ENCODE peak calls at places on chromosomes 13 and 19, in ten cellular contexts. Y is lower leg skin; E is CD8-positive, alpha-beta T cell; J is AG04450; M is HCT116; A is fibroblast of lung; B is heart left ventricle; U is CD8-positive, alpha-beta memory T cell; V is Peyer's patch; R is CD4-positive, alpha-beta memory T cell. S is an unnamed sample.

GRCh38 chr13:63308585-63308984 is 1892.9 kb upstream of the PCDH20 start:
- DNase-seq in Y (no peak), E (no peak), J (no peak), M (no peak), A (no peak), B (no peak), U (no peak), V (no peak), R (no peak), S (no peak)

GRCh38 chr13:57629391-57629804 is 2.1 kb upstream of the PCDH17 start:
- DNase-seq in Y (no peak), E (no peak), J (no peak), M (no peak), A (peak), B (peak), U (no peak), V (no peak), R (no peak), S (no peak)

GRCh38 chr19:44845286-44845611 is 848 bp upstream of the NECTIN2 start:
- DNase-seq in Y (peak), E (no peak), J (no peak), M (no peak), A (no peak), B (no peak), U (no peak), V (no peak), R (no peak), S (no peak)

GRCh38 chr19:6047741-6048231 is 62.5 kb downstream of the RFX2 start:
- DNase-seq in Y (no peak), E (no peak), J (no peak), M (peak), A (peak), B (no peak), U (no peak), V (peak), R (no peak), S (peak)

GRCh38 chr19:677201-677600 is 1.0 kb downstream of the FSTL3 start:
- DNase-seq in Y (no peak), E (no peak), J (peak), M (no peak), A (peak), B (peak), U (no peak), V (peak), R (peak), S (peak)

GRCh38 chr19:18204394-18205179 is 745 bp upstream of the RAB3A start:
- DNase-seq in Y (peak), E (no peak), J (no peak), M (no peak), A (no peak), B (no peak), U (no peak), V (peak), R (peak), S (no peak)

GRCh38 chr13:98103942-98104880 is 38.7 kb upstream of the FARP1 start:
- DNase-seq in Y (no peak), E (no peak), J (no peak), M (no peak), A (peak), B (no peak), U (no peak), V (no peak), R (no peak), S (no peak)

GRCh38 chr13:113970810-113971470 is 2.9 kb downstream of the C13orf46 start:
- DNase-seq in Y (peak), E (no peak), J (peak), M (no peak), A (peak), B (peak), U (peak), V (peak), R (no peak), S (no peak)

GRCh38 chr19:31947436-31947835 is 398.0 kb upstream of the ZNF507 start:
- DNase-seq in Y (no peak), E (no peak), J (no peak), M (no peak), A (no peak), B (no peak), U (no peak), V (no peak), R (no peak), S (no peak)

GRCh38 chr19:6172074-6172863 is 36.8 kb downstream of the ACSBG2 start:
- DNase-seq in Y (no peak), E (no peak), J (no peak), M (no peak), A (no peak), B (no peak), U (no peak), V (no peak), R (no peak), S (no peak)

GRCh38 chr13:111903143-111903542 is 163.8 kb upstream of the SOX1 start:
- DNase-seq in Y (no peak), E (no peak), J (no peak), M (no peak), A (no peak), B (no peak), U (no peak), V (no peak), R (no peak), S (no peak)

GRCh38 chr13:94020833-94021232 is 458.6 kb downstream of the DCT start:
- DNase-seq in Y (no peak), E (no peak), J (no peak), M (no peak), A (peak), B (no peak), U (no peak), V (no peak), R (no peak), S (no peak)

GRCh38 chr13:23919006-23919405 is 21.7 kb upstream of the C1QTNF9B start:
- DNase-seq in Y (no peak), E (no peak), J (no peak), M (no peak), A (no peak), B (no peak), U (no peak), V (no peak), R (no peak), S (no peak)

GRCh38 chr13:50156722-50157121 is 141.5 kb downstream of the KCNRG start:
- DNase-seq in Y (no peak), E (no peak), J (no peak), M (no peak), A (no peak), B (no peak), U (no peak), V (no peak), R (no peak), S (no peak)
- H3K4me3 ChIP-seq in Y (no peak), E (no peak), J (no peak), M (no peak), A (no peak), B (no peak), U (no peak), V (no peak), R (no peak), S (no peak)

DNA sequence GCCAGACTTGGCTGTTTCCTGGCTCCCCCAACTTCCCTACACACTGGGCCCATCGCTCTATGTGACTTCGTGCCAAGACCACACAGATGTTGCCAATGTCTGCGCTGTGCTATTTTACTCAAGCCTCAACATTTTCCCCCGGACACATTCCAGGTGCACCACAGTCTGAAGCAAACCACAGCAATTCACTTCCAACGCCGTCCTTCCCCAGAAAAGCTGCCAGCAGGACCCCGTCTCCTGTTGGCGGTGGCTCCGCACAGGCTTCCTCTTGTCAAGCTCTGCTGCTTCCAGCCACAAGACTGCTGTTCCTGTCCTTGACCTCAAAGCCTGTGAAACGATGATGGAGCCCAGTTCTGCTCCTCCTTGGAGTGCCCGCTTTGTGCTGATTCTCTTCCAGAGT is 100.7 kb downstream of the CRYL1 start:
- DNase-seq in Y (no peak), E (no peak), J (peak), M (no peak), A (peak), B (no peak), U (no peak), V (no peak), R (no peak), S (no peak)
- H3K4me3 ChIP-seq in Y (no peak), E (no peak), J (no peak), M (no peak), A (no peak), B (no peak), U (no peak), V (no peak), R (no peak), S (no peak)

DNA sequence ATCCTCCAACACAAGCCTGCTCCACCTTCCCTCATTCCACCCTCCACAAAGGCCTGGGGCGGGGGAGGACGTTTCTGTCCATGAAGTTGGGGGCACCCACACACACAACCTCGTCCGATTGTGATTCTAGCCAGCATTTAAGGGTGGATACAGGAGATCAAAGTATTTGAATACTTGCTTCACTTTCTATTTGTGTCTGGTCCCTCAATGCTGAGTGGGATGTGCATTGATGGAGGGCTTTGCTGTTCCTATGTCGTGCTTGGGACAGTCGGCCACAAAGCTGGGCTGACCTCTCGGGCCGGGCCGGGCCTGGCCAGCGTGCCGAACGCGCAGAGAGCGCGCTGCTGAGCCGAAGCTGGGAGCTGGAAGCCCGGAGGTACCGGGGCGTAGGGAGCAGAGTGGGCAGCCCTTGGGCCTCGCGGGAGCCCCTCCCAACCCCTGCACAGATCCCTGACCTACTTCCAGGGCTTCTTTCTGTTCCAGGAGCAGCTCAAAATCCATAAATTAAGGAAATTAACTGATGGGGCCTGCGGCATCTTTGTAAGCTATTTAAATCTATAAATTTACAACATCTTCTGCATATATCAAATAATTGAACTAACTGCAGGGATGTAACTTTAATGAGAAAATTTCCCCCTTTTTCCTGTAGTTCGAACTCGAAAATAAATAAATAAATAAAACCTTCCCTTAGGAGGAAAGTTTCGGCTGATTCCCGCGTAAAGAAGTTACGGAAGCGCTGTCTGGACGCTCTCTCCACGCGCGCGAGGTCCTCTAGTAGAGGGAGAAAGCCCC is 1.9 kb upstream of the KCTD15 start:
- DNase-seq in Y (no peak), E (no peak), J (no peak), M (no peak), A (no peak), B (no peak), U (no peak), V (no peak), R (no peak), S (no peak)
- H3K4me3 ChIP-seq in Y (peak), E (no peak), J (peak), M (peak), A (peak), B (peak), U (no peak), V (peak), R (peak), S (peak)

GRCh38 chr19:50203281-50204080 is at the start of gene MYH14:
- DNase-seq in Y (peak), E (no peak), J (no peak), M (peak), A (no peak), B (peak), U (no peak), V (peak), R (no peak), S (peak)
- H3K4me3 ChIP-seq in Y (no peak), E (no peak), J (no peak), M (peak), A (no peak), B (peak), U (no peak), V (peak), R (no peak), S (no peak)

DNA sequence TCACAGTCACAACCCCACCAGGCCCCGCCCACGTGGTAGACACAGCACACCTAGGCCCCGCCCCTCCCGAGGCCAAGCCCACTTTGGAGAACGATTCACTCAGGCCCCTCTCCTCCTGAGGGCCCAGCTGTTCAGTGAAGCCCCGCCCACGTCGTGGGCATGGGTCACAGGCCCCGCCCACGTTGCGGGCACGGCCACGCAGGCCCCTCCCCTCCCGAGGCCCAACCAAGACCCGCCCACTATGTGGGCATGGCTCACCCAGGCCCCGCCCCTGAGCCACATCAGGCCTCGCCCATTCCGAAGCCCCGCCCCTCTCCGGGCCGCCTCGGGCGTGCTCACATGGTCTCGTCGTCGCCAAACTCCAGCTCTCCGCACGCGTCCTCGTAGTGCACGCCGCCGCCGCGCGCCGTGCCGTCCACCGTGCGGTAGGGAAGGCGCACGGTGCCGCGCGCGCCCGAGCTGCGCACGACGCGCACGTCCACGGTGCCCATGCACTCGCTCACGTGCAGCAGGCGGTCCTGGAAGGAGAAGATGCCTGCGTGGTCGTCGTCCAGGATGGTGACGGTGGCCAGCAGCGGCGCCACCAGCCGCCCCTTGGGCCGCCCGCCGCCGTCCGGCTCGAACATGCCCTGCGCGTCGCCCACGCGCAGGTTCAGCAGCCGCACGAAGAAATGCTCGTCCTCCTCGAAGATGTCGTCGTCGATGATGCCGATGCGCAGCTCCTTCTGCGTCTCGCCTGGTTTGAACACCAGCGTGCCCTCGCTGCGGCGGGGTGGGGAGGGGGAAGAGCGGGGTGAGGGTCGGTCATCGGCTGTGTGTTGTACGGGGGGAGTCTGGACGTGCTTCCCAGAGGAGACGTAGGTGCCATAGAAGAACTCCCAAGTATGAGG is 24.0 kb downstream of the SLC8A2 start:
- DNase-seq in Y (no peak), E (peak), J (no peak), M (peak), A (peak), B (no peak), U (peak), V (no peak), R (peak), S (peak)
- H3K4me3 ChIP-seq in Y (no peak), E (peak), J (no peak), M (peak), A (no peak), B (no peak), U (peak), V (peak), R (no peak), S (no peak)

GRCh38 chr13:42643076-42643475 is 69.1 kb downstream of the TNFSF11 start:
- DNase-seq in Y (no peak), E (no peak), J (no peak), M (no peak), A (no peak), B (no peak), U (no peak), V (no peak), R (no peak), S (no peak)

GRCh38 chr13:42650470-42650869 is 76.5 kb downstream of the TNFSF11 start:
- DNase-seq in Y (no peak), E (no peak), J (no peak), M (no peak), A (peak), B (no peak), U (no peak), V (no peak), R (no peak), S (no peak)

GRCh38 chr13:42649761-42650289 is 75.9 kb downstream of the TNFSF11 start:
- DNase-seq in Y (no peak), E (no peak), J (no peak), M (no peak), A (peak), B (no peak), U (no peak), V (no peak), R (no peak), S (no peak)

GRCh38 chr13:42645717-42646116 is 71.8 kb downstream of the TNFSF11 start:
- DNase-seq in Y (no peak), E (no peak), J (no peak), M (no peak), A (no peak), B (no peak), U (no peak), V (no peak), R (no peak), S (no peak)

GRCh38 chr13:42644841-42645240 is 70.9 kb downstream of the TNFSF11 start:
- DNase-seq in Y (no peak), E (no peak), J (no peak), M (no peak), A (no peak), B (no peak), U (no peak), V (no peak), R (no peak), S (no peak)
- H3K4me3 ChIP-seq in Y (no peak), E (no peak), J (no peak), M (no peak), A (no peak), B (no peak), U (no peak), V (no peak), R (no peak), S (no peak)

DNA sequence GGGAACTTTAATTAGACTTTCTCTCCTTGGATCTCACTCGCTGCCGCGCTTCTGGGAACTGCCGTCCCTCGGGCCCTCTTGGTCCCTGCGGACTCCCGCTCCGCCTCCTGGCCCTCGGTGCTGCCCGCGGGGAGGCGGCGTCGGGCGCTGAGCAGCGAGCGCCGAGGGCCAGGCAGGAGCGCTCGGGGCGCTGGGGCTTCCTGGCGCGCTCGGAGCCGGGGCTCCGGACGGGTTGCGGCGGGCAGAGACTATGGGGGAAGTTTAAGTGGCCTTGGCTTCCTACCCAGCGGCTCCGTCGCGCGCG is 704 bp downstream of the CHST8 start:
- DNase-seq in Y (no peak), E (no peak), J (no peak), M (no peak), A (no peak), B (no peak), U (no peak), V (no peak), R (no peak), S (no peak)
- H3K4me3 ChIP-seq in Y (peak), E (no peak), J (no peak), M (no peak), A (no peak), B (peak), U (no peak), V (peak), R (no peak), S (no peak)

S was measured in endothelial cell of umbilical vein.